ENCODE peak calls at places on chromosomes 3 and 15, in eight cellular contexts. S, J, P, A, D, V, B and Q are unnamed samples.

GRCh38 chr3:154098396-154098795 is 22.8 kb upstream of the ARHGEF26 start:
- DNase-seq in S (no peak), J (no peak), P (no peak), A (no peak), D (no peak), V (no peak), B (no peak), Q (no peak)

GRCh38 chr3:157475921-157476395 is 27.3 kb downstream of the VEPH1 start:
- DNase-seq in S (peak), J (no peak), P (peak), A (no peak), D (no peak), V (no peak), B (no peak), Q (no peak)

GRCh38 chr3:89434621-89435380 is 327.4 kb downstream of the EPHA3 start:
- DNase-seq in S (no peak), J (no peak), P (no peak), A (no peak), D (no peak), V (no peak), B (no peak), Q (no peak)

GRCh38 chr15:40754883-40755815 is at the start of gene RMDN3:
- DNase-seq in S (peak), J (peak), P (peak), A (peak), D (peak), V (peak), B (peak), Q (peak)

GRCh38 chr3:129461461-129462146 is 21.6 kb downstream of the IFT122 start:
- DNase-seq in S (peak), J (no peak), P (peak), A (no peak), D (no peak), V (peak), B (no peak), Q (no peak)

GRCh38 chr3:13106308-13106970 is 33.2 kb upstream of the IQSEC1 start:
- DNase-seq in S (no peak), J (peak), P (no peak), A (no peak), D (no peak), V (no peak), B (no peak), Q (no peak)

GRCh38 chr15:85658816-85659215 is 135.9 kb downstream of the KLHL25 start:
- DNase-seq in S (no peak), J (no peak), P (no peak), A (no peak), D (no peak), V (no peak), B (no peak), Q (no peak)

GRCh38 chr3:156271995-156272719 is 151.8 kb downstream of the KCNAB1 start:
- DNase-seq in S (no peak), J (no peak), P (no peak), A (no peak), D (no peak), V (no peak), B (no peak), Q (no peak)

GRCh38 chr3:8622873-8623725 is 21.5 kb downstream of the SSUH2 start:
- DNase-seq in S (peak), J (peak), P (peak), A (peak), D (no peak), V (peak), B (peak), Q (peak)

GRCh38 chr3:112373476-112373875 is 40.5 kb downstream of the CD200 start:
- DNase-seq in S (no peak), J (no peak), P (no peak), A (no peak), D (no peak), V (no peak), B (no peak), Q (no peak)

GRCh38 chr15:62306851-62307504 is 141.9 kb upstream of the C2CD4B start:
- DNase-seq in S (peak), J (peak), P (peak), A (peak), D (peak), V (peak), B (peak), Q (no peak)

GRCh38 chr3:23885210-23885609 is 31.6 kb downstream of the NKIRAS1 start:
- DNase-seq in S (no peak), J (no peak), P (no peak), A (no peak), D (no peak), V (no peak), B (no peak), Q (no peak)

GRCh38 chr3:32869513-32870047 is 51.8 kb downstream of the TRIM71 start:
- DNase-seq in S (no peak), J (no peak), P (no peak), A (no peak), D (no peak), V (no peak), B (no peak), Q (no peak)